ENCODE peak calls at places on chromosomes 4 and X, in six cellular contexts. S is H1, X is endothelial cell of umbilical vein, N is GM12892, L is transverse colon, F is NB4. T is an unnamed sample.

GRCh38 chr4:79141530-79141929 is 184.3 kb downstream of the NAA11 start:
- DNase-seq in S (peak), X (no peak), N (no peak), L (no peak), F (peak), T (no peak)

GRCh38 chr4:153595894-153596601 is 88.0 kb upstream of the TLR2 start:
- DNase-seq in S (no peak), X (no peak), N (no peak), L (no peak), F (no peak), T (no peak)

GRCh38 chr4:34250562-34250961 is 1993.8 kb downstream of the ARAP2 start:
- DNase-seq in S (no peak), X (no peak), N (no peak), L (no peak), F (peak), T (no peak)

GRCh38 chrX:154013614-154014360 is 5.9 kb downstream of the IRAK1 start:
- DNase-seq in S (no peak), X (peak), N (peak), L (no peak), F (peak), T (peak)

GRCh38 chr4:2783790-2784189 is 9.1 kb upstream of the SH3BP2 start:
- DNase-seq in S (no peak), X (no peak), N (no peak), L (no peak), F (no peak), T (no peak)

GRCh38 chr4:81639248-81639647 is 167.5 kb upstream of the RASGEF1B start:
- DNase-seq in S (no peak), X (no peak), N (no peak), L (no peak), F (no peak), T (no peak)

GRCh38 chr4:133668061-133668851 is 519.2 kb downstream of the PCDH10 start:
- DNase-seq in S (no peak), X (no peak), N (no peak), L (no peak), F (no peak), T (no peak)

GRCh38 chr4:128287159-128287870 is at the start of gene PGRMC2:
- DNase-seq in S (no peak), X (no peak), N (peak), L (peak), F (no peak), T (no peak)

GRCh38 chrX:153681175-153681574 is 6.6 kb upstream of the SLC6A8 start:
- DNase-seq in S (no peak), X (no peak), N (no peak), L (no peak), F (no peak), T (no peak)

GRCh38 chrX:137566746-137567473 is 983 bp downstream of the ZIC3 start:
- DNase-seq in S (no peak), X (no peak), N (no peak), L (no peak), F (no peak), T (no peak)

GRCh38 chr4:86333236-86333635 is 26.6 kb downstream of the MAPK10 start:
- DNase-seq in S (no peak), X (no peak), N (no peak), L (no peak), F (no peak), T (no peak)

GRCh38 chr4:47631161-47631560 is 146.1 kb downstream of the ATP10D start:
- DNase-seq in S (no peak), X (no peak), N (no peak), L (no peak), F (no peak), T (no peak)

GRCh38 chr4:92303621-92304027 is at the start of gene GRID2:
- DNase-seq in S (no peak), X (peak), N (no peak), L (no peak), F (no peak), T (no peak)

GRCh38 chr4:57110635-57111546 is 706 bp upstream of the IGFBP7 start:
- DNase-seq in S (no peak), X (peak), N (peak), L (peak), F (peak), T (peak)
- TF ChIP-seq POLR2A in S (no peak), X (no peak), N (no peak), L (no peak), F (peak), T (no peak)

GRCh38 chr4:24820541-24820940 is 25.2 kb downstream of the SOD3 start:
- DNase-seq in S (no peak), X (no peak), N (no peak), L (no peak), F (no peak), T (no peak)
- TF ChIP-seq POLR2A in S (no peak), X (no peak), N (no peak), L (no peak), F (no peak), T (no peak)

GRCh38 chr4:75051431-75051830 is 118.5 kb downstream of the PARM1 start:
- DNase-seq in S (no peak), X (no peak), N (no peak), L (no peak), F (no peak), T (no peak)

GRCh38 chr4:75057369-75057768 is 124.5 kb downstream of the PARM1 start:
- DNase-seq in S (no peak), X (no peak), N (no peak), L (no peak), F (no peak), T (no peak)

GRCh38 chr4:75054089-75054488 is 121.2 kb downstream of the PARM1 start:
- DNase-seq in S (no peak), X (no peak), N (no peak), L (no peak), F (no peak), T (no peak)

GRCh38 chr4:75058486-75058885 is 125.6 kb downstream of the PARM1 start:
- DNase-seq in S (no peak), X (no peak), N (no peak), L (no peak), F (no peak), T (no peak)

GRCh38 chr4:75056277-75056676 is 123.4 kb downstream of the PARM1 start:
- DNase-seq in S (no peak), X (no peak), N (no peak), L (no peak), F (no peak), T (no peak)
- TF ChIP-seq POLR2A in S (no peak), X (no peak), N (no peak), L (no peak), F (no peak), T (no peak)

GRCh38 chr4:4248036-4248884 is at the start of gene TMEM128:
- DNase-seq in S (peak), X (peak), N (peak), L (peak), F (peak), T (peak)
- TF ChIP-seq POLR2A in S (peak), X (peak), N (peak), L (peak), F (peak), T (peak)

GRCh38 chrX:71068052-71068918 is at the start of gene SNX12:
- DNase-seq in S (peak), X (peak), N (peak), L (peak), F (peak), T (peak)
- TF ChIP-seq POLR2A in S (no peak), X (peak), N (peak), L (peak), F (peak), T (peak)

GRCh38 chrX:6384391-6384790 is 150.5 kb downstream of the VCX3A start:
- DNase-seq in S (no peak), X (no peak), N (no peak), L (no peak), F (no peak), T (no peak)

GRCh38 chrX:6382284-6382683 is 152.6 kb downstream of the VCX3A start:
- DNase-seq in S (no peak), X (no peak), N (no peak), L (no peak), F (no peak), T (no peak)

GRCh38 chrX:6384921-6385320 is 150.0 kb downstream of the VCX3A start:
- DNase-seq in S (no peak), X (no peak), N (no peak), L (no peak), F (no peak), T (no peak)

GRCh38 chrX:6383488-6383887 is 151.4 kb downstream of the VCX3A start:
- DNase-seq in S (no peak), X (no peak), N (no peak), L (no peak), F (no peak), T (no peak)

GRCh38 chrX:6383911-6384310 is 151.0 kb downstream of the VCX3A start:
- DNase-seq in S (no peak), X (no peak), N (no peak), L (no peak), F (no peak), T (no peak)
- TF ChIP-seq POLR2A in S (no peak), X (no peak), N (no peak), L (no peak), F (no peak), T (no peak)

DNA sequence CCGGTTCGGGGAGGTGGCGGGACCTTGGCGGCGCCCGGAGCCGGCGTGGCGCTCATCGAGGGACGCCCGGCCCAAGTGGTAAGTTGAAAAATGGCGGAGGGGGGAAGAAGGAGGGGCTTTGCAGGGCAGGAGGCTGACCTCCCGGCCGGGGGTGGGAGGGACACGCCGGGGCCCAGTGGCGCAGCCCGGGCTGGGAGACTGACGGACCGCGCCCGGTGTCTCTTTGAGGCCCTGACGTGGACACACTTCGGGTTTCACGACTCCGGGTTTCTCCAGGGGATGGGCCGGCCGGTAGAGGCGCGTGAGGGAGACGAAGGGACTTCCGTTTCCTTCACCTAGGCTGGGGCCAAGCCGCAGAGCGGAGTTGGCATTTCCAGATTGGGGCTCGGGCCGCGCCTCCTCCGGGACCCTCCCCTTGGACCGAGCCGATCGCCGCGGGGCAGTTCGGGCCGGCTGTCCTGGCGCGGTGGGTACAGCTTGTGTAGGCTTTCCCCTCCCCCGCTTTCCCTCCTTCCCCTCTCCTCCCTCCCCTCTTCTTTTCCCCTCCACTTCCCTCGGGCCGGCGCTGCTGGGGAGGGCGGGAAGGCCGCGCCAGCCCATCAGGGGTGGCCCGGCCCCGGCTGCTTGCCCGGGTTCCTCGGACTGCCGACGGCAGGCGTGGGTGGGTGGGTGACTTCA is at the start of gene XIAP:
- DNase-seq in S (peak), X (peak), N (peak), L (peak), F (peak), T (peak)
- TF ChIP-seq POLR2A in S (peak), X (no peak), N (peak), L (peak), F (no peak), T (peak)

GRCh38 chr4:13478707-13479106 is 5.4 kb downstream of the RAB28 start:
- DNase-seq in S (no peak), X (no peak), N (no peak), L (no peak), F (no peak), T (no peak)

GRCh38 chr4:13481569-13481968 is 2.6 kb downstream of the RAB28 start:
- DNase-seq in S (no peak), X (peak), N (no peak), L (no peak), F (peak), T (no peak)

GRCh38 chr4:13484045-13484748 is at the start of gene RAB28:
- DNase-seq in S (peak), X (peak), N (peak), L (peak), F (peak), T (peak)

GRCh38 chr4:13484749-13485345 is 707 bp upstream of the RAB28 start:
- DNase-seq in S (no peak), X (no peak), N (no peak), L (peak), F (no peak), T (no peak)

DNA sequence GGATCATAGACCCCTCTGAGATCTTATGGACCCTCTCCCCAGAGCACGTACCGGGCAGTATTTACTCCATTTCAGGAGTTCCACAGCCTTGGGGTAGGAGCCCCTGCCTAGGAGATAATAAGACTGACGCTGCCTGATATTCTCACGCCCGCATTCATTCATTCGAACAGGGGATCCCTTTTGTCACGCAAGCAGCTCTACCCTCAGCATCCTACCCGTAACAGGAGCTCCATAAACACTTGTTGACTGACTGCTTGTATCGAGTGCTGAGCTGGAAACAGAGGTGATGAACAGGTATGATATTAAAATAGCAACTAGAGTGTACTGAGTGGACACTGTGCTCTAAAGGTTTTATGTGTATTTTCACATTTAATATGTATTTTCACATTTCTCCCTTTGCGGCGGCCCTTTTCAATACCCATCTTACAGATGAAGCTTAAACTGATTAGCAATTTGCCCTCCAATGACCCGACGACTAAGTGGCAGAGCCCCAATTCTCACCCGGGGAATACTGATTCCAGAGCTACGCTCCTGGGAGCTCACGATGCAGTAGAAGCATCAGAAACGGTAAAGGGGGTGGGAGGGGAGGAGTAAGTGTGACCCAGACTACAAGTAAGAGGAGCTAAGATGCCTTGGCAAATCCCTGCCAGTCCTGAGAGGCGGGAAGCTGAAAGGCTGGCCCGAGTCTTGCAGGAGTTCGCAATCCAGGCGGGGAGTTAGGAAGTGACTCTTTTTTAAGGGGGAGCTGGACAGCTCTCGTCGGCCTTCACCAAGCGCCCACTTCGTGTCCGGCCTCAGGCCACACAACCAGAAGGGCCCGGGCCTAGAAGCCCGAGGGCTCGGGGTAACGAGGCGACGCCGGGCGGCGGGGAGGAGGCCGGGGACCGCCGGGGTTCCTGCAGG is 747 bp downstream of the RAB28 start:
- DNase-seq in S (no peak), X (peak), N (no peak), L (peak), F (peak), T (peak)
- TF ChIP-seq POLR2A in S (peak), X (no peak), N (no peak), L (no peak), F (no peak), T (no peak)